ENCODE peak calls at places on chromosomes 13 and 19, in seven cellular contexts. U, I, K, V, X, W and N are unnamed samples.

GRCh38 chr13:35474551-35474950 is 1.9 kb downstream of the MAB21L1 start:
- DNase-seq in U (no peak), I (no peak), K (no peak), V (peak), X (no peak), W (no peak), N (no peak)

GRCh38 chr13:74134777-74135305 is 637 bp upstream of the KLF12 start:
- DNase-seq in U (no peak), I (peak), K (peak), V (no peak), X (no peak), W (no peak), N (peak)

GRCh38 chr13:39602614-39603366 is at the start of gene LHFPL6:
- DNase-seq in U (peak), I (peak), K (peak), V (peak), X (peak), W (no peak), N (peak)

GRCh38 chr19:42255766-42256750 is 1.1 kb upstream of the ERF start:
- DNase-seq in U (peak), I (peak), K (no peak), V (peak), X (peak), W (no peak), N (no peak)

GRCh38 chr19:34494601-34495000 is 13.0 kb downstream of the WTIP start:
- DNase-seq in U (no peak), I (no peak), K (no peak), V (no peak), X (no peak), W (no peak), N (no peak)

GRCh38 chr19:18961767-18962423 is 20.9 kb upstream of the HOMER3 start:
- DNase-seq in U (no peak), I (no peak), K (peak), V (no peak), X (no peak), W (no peak), N (no peak)

GRCh38 chr19:40130013-40130412 is 39.3 kb upstream of the ZNF780A start:
- DNase-seq in U (no peak), I (no peak), K (no peak), V (no peak), X (no peak), W (no peak), N (no peak)

GRCh38 chr19:18202759-18203407 is 959 bp downstream of the RAB3A start:
- DNase-seq in U (peak), I (peak), K (no peak), V (peak), X (peak), W (no peak), N (peak)

GRCh38 chr13:98059276-98059675 is 83.6 kb upstream of the FARP1 start:
- DNase-seq in U (no peak), I (no peak), K (no peak), V (no peak), X (no peak), W (no peak), N (no peak)

GRCh38 chr13:41561179-41561578 is 103.8 kb downstream of the RGCC start:
- DNase-seq in U (no peak), I (no peak), K (no peak), V (no peak), X (no peak), W (no peak), N (no peak)

GRCh38 chr19:10137751-10138682 is 18.3 kb upstream of the EIF3G start:
- DNase-seq in U (no peak), I (no peak), K (no peak), V (no peak), X (peak), W (no peak), N (no peak)

GRCh38 chr13:46575321-46575721 is 22.4 kb downstream of the LRCH1 start:
- DNase-seq in U (no peak), I (no peak), K (no peak), V (peak), X (no peak), W (no peak), N (no peak)

GRCh38 chr19:34274827-34275625 is 20.7 kb downstream of the GARRE1 start:
- DNase-seq in U (no peak), I (no peak), K (no peak), V (peak), X (no peak), W (no peak), N (no peak)